ENCODE peak calls at places on chromosomes 6 and 20, in nine cellular contexts. O is WTC11; M is epithelial cell of esophagus; I is RPMI7951; A is occipital lobe; U is CD8-positive, alpha-beta memory T cell; G is left colon; V is SK-N-DZ; S is mucosa of descending colon. J is an unnamed sample.

GRCh38 chr6:11601776-11602605 is 64.4 kb downstream of the TMEM170B start:
- DNase-seq in O (peak), M (peak), I (no peak), A (no peak), U (no peak), G (no peak), V (no peak), S (no peak), J (no peak)

GRCh38 chr6:119207327-119207726 is 128.9 kb upstream of the FAM184A start:
- DNase-seq in O (no peak), M (no peak), I (no peak), A (no peak), U (no peak), G (no peak), V (no peak), S (no peak), J (no peak)

GRCh38 chr6:2225422-2226392 is 19.7 kb downstream of the GMDS start:
- DNase-seq in O (no peak), M (peak), I (no peak), A (no peak), U (no peak), G (peak), V (no peak), S (no peak), J (no peak)

GRCh38 chr20:16219182-16219581 is 354.1 kb downstream of the KIF16B start:
- DNase-seq in O (no peak), M (no peak), I (no peak), A (no peak), U (no peak), G (no peak), V (no peak), S (no peak), J (no peak)

GRCh38 chr6:160005211-160005610 is 36.3 kb downstream of the IGF2R start:
- DNase-seq in O (no peak), M (no peak), I (no peak), A (no peak), U (no peak), G (no peak), V (no peak), S (no peak), J (no peak)

GRCh38 chr6:33424855-33425667 is 5.2 kb downstream of the SYNGAP1 start:
- DNase-seq in O (no peak), M (no peak), I (no peak), A (no peak), U (no peak), G (no peak), V (no peak), S (no peak), J (no peak)

GRCh38 chr6:147868493-147869222 is 360.2 kb downstream of the SAMD5 start:
- DNase-seq in O (no peak), M (no peak), I (no peak), A (no peak), U (no peak), G (no peak), V (no peak), S (no peak), J (no peak)

GRCh38 chr6:163585932-163586437 is 171.5 kb downstream of the QKI start:
- DNase-seq in O (no peak), M (peak), I (peak), A (no peak), U (no peak), G (no peak), V (no peak), S (no peak), J (no peak)

GRCh38 chr20:39880890-39881289 is 808.1 kb downstream of the MAFB start:
- DNase-seq in O (no peak), M (peak), I (peak), A (no peak), U (no peak), G (no peak), V (peak), S (no peak), J (no peak)

GRCh38 chr20:47336013-47336754 is 20.3 kb downstream of the ZMYND8 start:
- DNase-seq in O (no peak), M (peak), I (peak), A (peak), U (no peak), G (peak), V (no peak), S (no peak), J (peak)

GRCh38 chr6:68040312-68040778 is 594.7 kb upstream of the ADGRB3 start:
- DNase-seq in O (peak), M (no peak), I (peak), A (no peak), U (no peak), G (no peak), V (no peak), S (no peak), J (peak)

GRCh38 chr6:3697609-3698008 is 53.9 kb downstream of the PXDC1 start:
- DNase-seq in O (no peak), M (peak), I (peak), A (no peak), U (no peak), G (no peak), V (no peak), S (no peak), J (no peak)

GRCh38 chr20:32957451-32957850 is 46.8 kb downstream of the SUN5 start:
- DNase-seq in O (no peak), M (no peak), I (no peak), A (no peak), U (no peak), G (no peak), V (no peak), S (no peak), J (no peak)

GRCh38 chr6:125104425-125104824 is 49.1 kb upstream of the TPD52L1 start:
- DNase-seq in O (no peak), M (peak), I (peak), A (no peak), U (no peak), G (no peak), V (no peak), S (no peak), J (no peak)

GRCh38 chr6:16224409-16224808 is 14.0 kb upstream of the GMPR start:
- DNase-seq in O (no peak), M (no peak), I (no peak), A (no peak), U (no peak), G (no peak), V (no peak), S (no peak), J (peak)

GRCh38 chr6:11525468-11526155 is 11.9 kb upstream of the TMEM170B start:
- DNase-seq in O (no peak), M (peak), I (no peak), A (no peak), U (no peak), G (no peak), V (no peak), S (no peak), J (no peak)

GRCh38 chr6:30725713-30726505 is 5.8 kb downstream of the TUBB start:
- DNase-seq in O (no peak), M (no peak), I (peak), A (no peak), U (no peak), G (no peak), V (peak), S (no peak), J (no peak)

GRCh38 chr20:34324541-34324940 is 21.4 kb upstream of the AHCY start:
- DNase-seq in O (no peak), M (no peak), I (no peak), A (no peak), U (peak), G (no peak), V (no peak), S (no peak), J (no peak)

GRCh38 chr6:10800810-10801209 is 37.5 kb downstream of the MAK start:
- DNase-seq in O (no peak), M (peak), I (no peak), A (no peak), U (no peak), G (no peak), V (no peak), S (no peak), J (no peak)

GRCh38 chr6:9204171-9204570 is 768.8 kb upstream of the SLC35B3 start:
- DNase-seq in O (no peak), M (peak), I (peak), A (no peak), U (no peak), G (no peak), V (no peak), S (no peak), J (no peak)

GRCh38 chr20:38631155-38632022 is 29.8 kb downstream of the ARHGAP40 start:
- DNase-seq in O (no peak), M (peak), I (no peak), A (no peak), U (no peak), G (no peak), V (peak), S (no peak), J (no peak)

GRCh38 chr6:159169557-159170332 is 545 bp downstream of the FNDC1 start:
- DNase-seq in O (peak), M (peak), I (no peak), A (no peak), U (no peak), G (no peak), V (no peak), S (no peak), J (peak)